ENCODE peak calls at places on chromosomes 1 and 21, in six cellular contexts. One of them, this sample, is unnamed.
A peak's percentile ranks its signal among the peaks of the same experiment; 100 is the strongest.

GRCh38 chr1:15090373-15090772 is 63.2 kb upstream of the TMEM51 start:
- DNase-seq in BJ: no peak
- DNase-seq in KBM-7: no peak
- DNase-seq in pancreas: peak; percentile 90
- DNase-seq in brain microvascular endothelial cell: no peak
- DNase-seq in omental fat pad: no peak
- DNase-seq in this sample: no peak

GRCh38 chr1:199696225-199696624 is 331.3 kb upstream of the NR5A2 start:
- DNase-seq in BJ: no peak
- DNase-seq in KBM-7: no peak
- DNase-seq in pancreas: no peak
- DNase-seq in brain microvascular endothelial cell: no peak
- DNase-seq in omental fat pad: no peak
- DNase-seq in this sample: no peak

GRCh38 chr1:247440001-247440620 is 17.8 kb downstream of the OR2B11 start:
- DNase-seq in BJ: no peak
- DNase-seq in KBM-7: no peak
- DNase-seq in pancreas: no peak
- DNase-seq in brain microvascular endothelial cell: no peak
- DNase-seq in omental fat pad: no peak
- DNase-seq in this sample: no peak

GRCh38 chr1:92831368-92831761 is 475 bp upstream of the RPL5 start:
- DNase-seq in BJ: no peak
- DNase-seq in KBM-7: no peak
- DNase-seq in pancreas: no peak
- DNase-seq in brain microvascular endothelial cell: no peak
- DNase-seq in omental fat pad: no peak
- DNase-seq in this sample: no peak

GRCh38 chr1:184624051-184624450 is 130.6 kb downstream of the EDEM3 start:
- DNase-seq in BJ: no peak
- DNase-seq in KBM-7: no peak
- DNase-seq in pancreas: no peak
- DNase-seq in brain microvascular endothelial cell: no peak
- DNase-seq in omental fat pad: no peak
- DNase-seq in this sample: no peak

GRCh38 chr1:53133261-53134041 is 9.0 kb downstream of the SLC1A7 start:
- DNase-seq in BJ: no peak
- DNase-seq in KBM-7: no peak
- DNase-seq in pancreas: no peak
- DNase-seq in brain microvascular endothelial cell: no peak
- DNase-seq in omental fat pad: no peak
- DNase-seq in this sample: no peak

GRCh38 chr1:195709821-195710220 is 898.4 kb downstream of the KCNT2 start:
- DNase-seq in BJ: no peak
- DNase-seq in KBM-7: peak; percentile 71
- DNase-seq in pancreas: no peak
- DNase-seq in brain microvascular endothelial cell: no peak
- DNase-seq in omental fat pad: no peak
- DNase-seq in this sample: no peak

GRCh38 chr1:174799136-174799479 is 200.6 kb upstream of the CACYBP start:
- DNase-seq in BJ: no peak
- DNase-seq in KBM-7: no peak
- DNase-seq in pancreas: no peak
- DNase-seq in brain microvascular endothelial cell: no peak
- DNase-seq in omental fat pad: no peak
- DNase-seq in this sample: no peak

GRCh38 chr1:183289104-183289503 is 103.0 kb downstream of the LAMC2 start:
- DNase-seq in BJ: no peak
- DNase-seq in KBM-7: no peak
- DNase-seq in pancreas: no peak
- DNase-seq in brain microvascular endothelial cell: no peak
- DNase-seq in omental fat pad: no peak
- DNase-seq in this sample: no peak

GRCh38 chr1:244920911-244921310 is 56.6 kb upstream of the HNRNPU start:
- DNase-seq in BJ: no peak
- DNase-seq in KBM-7: peak; percentile 49
- DNase-seq in pancreas: no peak
- DNase-seq in brain microvascular endothelial cell: no peak
- DNase-seq in omental fat pad: no peak
- DNase-seq in this sample: no peak

GRCh38 chr1:160284220-160284781 is 632 bp downstream of the PEX19 start:
- DNase-seq in BJ: peak; percentile 21
- DNase-seq in KBM-7: peak; percentile 38
- DNase-seq in pancreas: no peak
- DNase-seq in brain microvascular endothelial cell: peak; percentile 62
- DNase-seq in omental fat pad: peak; percentile 38
- DNase-seq in this sample: peak; percentile 23

GRCh38 chr1:152817309-152817708 is 5.5 kb downstream of the LCE1B start:
- DNase-seq in BJ: no peak
- DNase-seq in KBM-7: no peak
- DNase-seq in pancreas: no peak
- DNase-seq in brain microvascular endothelial cell: no peak
- DNase-seq in omental fat pad: no peak
- DNase-seq in this sample: no peak

GRCh38 chr1:53148123-53148522 is 5.7 kb upstream of the SLC1A7 start:
- DNase-seq in BJ: no peak
- DNase-seq in KBM-7: no peak
- DNase-seq in pancreas: no peak
- DNase-seq in brain microvascular endothelial cell: no peak
- DNase-seq in omental fat pad: no peak
- DNase-seq in this sample: no peak

GRCh38 chr1:27994060-27994459 is 34.3 kb downstream of the XKR8 start:
- DNase-seq in BJ: no peak
- DNase-seq in KBM-7: peak; percentile 47
- DNase-seq in pancreas: no peak
- DNase-seq in brain microvascular endothelial cell: no peak
- DNase-seq in omental fat pad: no peak
- DNase-seq in this sample: no peak

GRCh38 chr1:12549106-12549459 is 68.9 kb downstream of the DHRS3 start:
- DNase-seq in BJ: no peak
- DNase-seq in KBM-7: no peak
- DNase-seq in pancreas: no peak
- DNase-seq in brain microvascular endothelial cell: peak; percentile 83
- DNase-seq in omental fat pad: no peak
- DNase-seq in this sample: peak; percentile 20

GRCh38 chr1:66247415-66248208 is 286.3 kb upstream of the SGIP1 start:
- DNase-seq in BJ: no peak
- DNase-seq in KBM-7: no peak
- DNase-seq in pancreas: no peak
- DNase-seq in brain microvascular endothelial cell: no peak
- DNase-seq in omental fat pad: no peak
- DNase-seq in this sample: no peak

GRCh38 chr1:46719689-46720088 is 775 bp upstream of the EFCAB14 start:
- DNase-seq in BJ: no peak
- DNase-seq in KBM-7: no peak
- DNase-seq in pancreas: no peak
- DNase-seq in brain microvascular endothelial cell: no peak
- DNase-seq in omental fat pad: no peak
- DNase-seq in this sample: no peak

GRCh38 chr1:193355654-193356053 is 169.2 kb upstream of the B3GALT2 start:
- DNase-seq in BJ: no peak
- DNase-seq in KBM-7: no peak
- DNase-seq in pancreas: no peak
- DNase-seq in brain microvascular endothelial cell: no peak
- DNase-seq in omental fat pad: no peak
- DNase-seq in this sample: no peak

GRCh38 chr1:201229771-201230635 is 39.4 kb downstream of the IGFN1 start:
- DNase-seq in BJ: peak; percentile 15
- DNase-seq in KBM-7: no peak
- DNase-seq in pancreas: no peak
- DNase-seq in brain microvascular endothelial cell: peak; percentile 41
- DNase-seq in omental fat pad: no peak
- DNase-seq in this sample: no peak

GRCh38 chr1:232084584-232085223 is 458.1 kb downstream of the DISC1 start:
- DNase-seq in BJ: no peak
- DNase-seq in KBM-7: peak; percentile 1
- DNase-seq in pancreas: no peak
- DNase-seq in brain microvascular endothelial cell: peak; percentile 2
- DNase-seq in omental fat pad: no peak
- DNase-seq in this sample: no peak

GRCh38 chr1:246527402-246528088 is 20.5 kb upstream of the SMYD3 start:
- DNase-seq in BJ: no peak
- DNase-seq in KBM-7: peak; percentile 59
- DNase-seq in pancreas: no peak
- DNase-seq in brain microvascular endothelial cell: no peak
- DNase-seq in omental fat pad: no peak
- DNase-seq in this sample: no peak

GRCh38 chr1:208500379-208500778 is 256.2 kb upstream of the PLXNA2 start:
- DNase-seq in BJ: no peak
- DNase-seq in KBM-7: no peak
- DNase-seq in pancreas: no peak
- DNase-seq in brain microvascular endothelial cell: no peak
- DNase-seq in omental fat pad: no peak
- DNase-seq in this sample: no peak

GRCh38 chr1:162497723-162498441 is at the start of gene UHMK1:
- DNase-seq in BJ: peak; percentile 43
- DNase-seq in KBM-7: peak; percentile 90
- DNase-seq in pancreas: peak; percentile 90
- DNase-seq in brain microvascular endothelial cell: peak; percentile 91
- DNase-seq in omental fat pad: peak; percentile 80
- DNase-seq in this sample: peak; percentile 84

GRCh38 chr21:25732091-25732760 is 2.5 kb downstream of the ATP5PF start:
- DNase-seq in BJ: no peak
- DNase-seq in KBM-7: no peak
- DNase-seq in pancreas: no peak
- DNase-seq in brain microvascular endothelial cell: no peak
- DNase-seq in omental fat pad: no peak
- DNase-seq in this sample: no peak

GRCh38 chr1:224850446-224850845 is 79.0 kb upstream of the DNAH14 start:
- DNase-seq in BJ: no peak
- DNase-seq in KBM-7: no peak
- DNase-seq in pancreas: no peak
- DNase-seq in brain microvascular endothelial cell: no peak
- DNase-seq in omental fat pad: no peak
- DNase-seq in this sample: no peak

GRCh38 chr1:73998348-73998959 is 199.5 kb downstream of the LRRIQ3 start:
- DNase-seq in BJ: no peak
- DNase-seq in KBM-7: peak; percentile 48
- DNase-seq in pancreas: no peak
- DNase-seq in brain microvascular endothelial cell: no peak
- DNase-seq in omental fat pad: no peak
- DNase-seq in this sample: peak; percentile 12

GRCh38 chr1:203607169-203607873 is 19.3 kb upstream of the ATP2B4 start:
- DNase-seq in BJ: peak; percentile 76
- DNase-seq in KBM-7: peak; percentile 89
- DNase-seq in pancreas: peak; percentile 29
- DNase-seq in brain microvascular endothelial cell: peak; percentile 94
- DNase-seq in omental fat pad: no peak
- DNase-seq in this sample: no peak

GRCh38 chr1:157001304-157001703 is 44.2 kb downstream of the ARHGEF11 start:
- DNase-seq in BJ: no peak
- DNase-seq in KBM-7: no peak
- DNase-seq in pancreas: no peak
- DNase-seq in brain microvascular endothelial cell: no peak
- DNase-seq in omental fat pad: no peak
- DNase-seq in this sample: no peak

GRCh38 chr1:39213511-39214002 is 9.1 kb downstream of the MACF1 start:
- DNase-seq in BJ: peak; percentile 53
- DNase-seq in KBM-7: no peak
- DNase-seq in pancreas: no peak
- DNase-seq in brain microvascular endothelial cell: peak; percentile 54
- DNase-seq in omental fat pad: no peak
- DNase-seq in this sample: no peak

GRCh38 chr1:36408479-36408878 is 10.8 kb upstream of the LSM10 start:
- DNase-seq in BJ: no peak
- DNase-seq in KBM-7: no peak
- DNase-seq in pancreas: no peak
- DNase-seq in brain microvascular endothelial cell: peak; percentile 15
- DNase-seq in omental fat pad: no peak
- DNase-seq in this sample: no peak

GRCh38 chr1:179825201-179825600 is 52.4 kb downstream of the TOR1AIP2 start:
- DNase-seq in BJ: no peak
- DNase-seq in KBM-7: no peak
- DNase-seq in pancreas: no peak
- DNase-seq in brain microvascular endothelial cell: no peak
- DNase-seq in omental fat pad: no peak
- DNase-seq in this sample: no peak

GRCh38 chr1:81118550-81118949 is 682.2 kb upstream of the ADGRL2 start:
- DNase-seq in BJ: no peak
- DNase-seq in KBM-7: no peak
- DNase-seq in pancreas: no peak
- DNase-seq in brain microvascular endothelial cell: no peak
- DNase-seq in omental fat pad: no peak
- DNase-seq in this sample: no peak

GRCh38 chr21:45856422-45856821 is 125.1 kb upstream of the COL6A1 start:
- DNase-seq in BJ: no peak
- DNase-seq in KBM-7: no peak
- DNase-seq in pancreas: no peak
- DNase-seq in brain microvascular endothelial cell: no peak
- DNase-seq in omental fat pad: no peak
- DNase-seq in this sample: no peak

This sample was measured in frontal cortex.